ENCODE peak calls at places on chromosome 4, in nine cellular contexts. One of them, this sample, is unnamed.

GRCh38 chr4:108417923-108418322 is 202.5 kb upstream of the RPL34 start:
- DNase-seq in GM13977: no peak
- DNase-seq in neural crest cell: no peak
- DNase-seq in breast epithelium: no peak
- DNase-seq in fibroblast of villous mesenchyme: no peak
- DNase-seq in GM10248: no peak
- DNase-seq in Calu3: no peak
- DNase-seq in endothelial cell: no peak
- DNase-seq in SK-N-SH: no peak
- DNase-seq in this sample: no peak

GRCh38 chr4:95599777-95600436 is 51.1 kb upstream of the UNC5C start:
- DNase-seq in GM13977: peak; percentile 7
- DNase-seq in neural crest cell: no peak
- DNase-seq in breast epithelium: no peak
- DNase-seq in fibroblast of villous mesenchyme: peak; percentile 38
- DNase-seq in GM10248: peak; percentile 8
- DNase-seq in Calu3: no peak
- DNase-seq in endothelial cell: no peak
- DNase-seq in SK-N-SH: no peak
- DNase-seq in this sample: peak; percentile 51

GRCh38 chr4:37745946-37746345 is 59.8 kb upstream of the RELL1 start:
- DNase-seq in GM13977: no peak
- DNase-seq in neural crest cell: no peak
- DNase-seq in breast epithelium: no peak
- DNase-seq in fibroblast of villous mesenchyme: no peak
- DNase-seq in GM10248: no peak
- DNase-seq in Calu3: no peak
- DNase-seq in endothelial cell: no peak
- DNase-seq in SK-N-SH: no peak
- DNase-seq in this sample: no peak

GRCh38 chr4:1767770-1768366 is 25.2 kb upstream of the FGFR3 start:
- DNase-seq in GM13977: peak; percentile 82
- DNase-seq in neural crest cell: peak; percentile 60
- DNase-seq in breast epithelium: no peak
- DNase-seq in fibroblast of villous mesenchyme: peak; percentile 20
- DNase-seq in GM10248: peak; percentile 68
- DNase-seq in Calu3: peak; percentile 75
- DNase-seq in endothelial cell: peak; percentile 72
- DNase-seq in SK-N-SH: peak; percentile 95
- DNase-seq in this sample: peak; percentile 26

GRCh38 chr4:100738388-100739165 is 220.8 kb upstream of the EMCN start:
- DNase-seq in GM13977: no peak
- DNase-seq in neural crest cell: no peak
- DNase-seq in breast epithelium: no peak
- DNase-seq in fibroblast of villous mesenchyme: peak; percentile 49
- DNase-seq in GM10248: no peak
- DNase-seq in Calu3: peak; percentile 47
- DNase-seq in endothelial cell: no peak
- DNase-seq in SK-N-SH: no peak
- DNase-seq in this sample: no peak

GRCh38 chr4:140344111-140344510 is 29.3 kb upstream of the SCOC start:
- DNase-seq in GM13977: no peak
- DNase-seq in neural crest cell: no peak
- DNase-seq in breast epithelium: no peak
- DNase-seq in fibroblast of villous mesenchyme: no peak
- DNase-seq in GM10248: no peak
- DNase-seq in Calu3: no peak
- DNase-seq in endothelial cell: no peak
- DNase-seq in SK-N-SH: no peak
- DNase-seq in this sample: no peak

GRCh38 chr4:60452259-60452658 is 747.9 kb upstream of the ADGRL3 start:
- DNase-seq in GM13977: no peak
- DNase-seq in neural crest cell: no peak
- DNase-seq in breast epithelium: no peak
- DNase-seq in fibroblast of villous mesenchyme: no peak
- DNase-seq in GM10248: no peak
- DNase-seq in Calu3: no peak
- DNase-seq in endothelial cell: no peak
- DNase-seq in SK-N-SH: peak; percentile 23
- DNase-seq in this sample: no peak

GRCh38 chr4:139786494-139787354 is 121.1 kb downstream of the MGST2 start:
- DNase-seq in GM13977: peak; percentile 28
- DNase-seq in neural crest cell: no peak
- DNase-seq in breast epithelium: no peak
- DNase-seq in fibroblast of villous mesenchyme: no peak
- DNase-seq in GM10248: peak; percentile 28
- DNase-seq in Calu3: peak; percentile 6
- DNase-seq in endothelial cell: no peak
- DNase-seq in SK-N-SH: peak; percentile 52
- DNase-seq in this sample: no peak

GRCh38 chr4:14465498-14465897 is 536.8 kb upstream of the CPEB2 start:
- DNase-seq in GM13977: no peak
- DNase-seq in neural crest cell: no peak
- DNase-seq in breast epithelium: no peak
- DNase-seq in fibroblast of villous mesenchyme: no peak
- DNase-seq in GM10248: no peak
- DNase-seq in Calu3: no peak
- DNase-seq in endothelial cell: no peak
- DNase-seq in SK-N-SH: no peak
- DNase-seq in this sample: no peak

GRCh38 chr4:2252530-2252924 is 9.4 kb downstream of the MXD4 start:
- DNase-seq in GM13977: peak; percentile 13
- DNase-seq in neural crest cell: no peak
- DNase-seq in breast epithelium: no peak
- DNase-seq in fibroblast of villous mesenchyme: no peak
- DNase-seq in GM10248: no peak
- DNase-seq in Calu3: no peak
- DNase-seq in endothelial cell: peak; percentile 2
- DNase-seq in SK-N-SH: peak; percentile 41
- DNase-seq in this sample: no peak

DNA sequence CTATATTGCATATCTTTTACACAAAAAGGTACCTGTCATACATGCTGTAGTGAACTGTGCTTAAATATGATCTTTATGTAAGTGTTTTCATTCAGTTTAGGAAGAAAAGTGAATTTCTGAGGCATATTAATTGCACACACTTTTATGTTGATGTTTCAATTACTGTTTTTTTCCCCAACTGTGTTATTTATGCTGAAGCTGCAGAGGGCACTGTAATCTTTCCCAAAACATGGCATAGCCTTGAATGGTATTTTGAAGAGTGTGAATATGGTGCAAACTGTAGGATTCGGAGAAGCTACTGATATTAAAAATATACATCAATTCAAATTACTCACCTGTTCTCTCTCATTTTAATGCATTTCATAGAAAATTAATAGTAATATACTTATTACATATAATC is 6.0 kb upstream of the CENPE start:
- DNase-seq in GM13977: no peak
- DNase-seq in neural crest cell: no peak
- DNase-seq in breast epithelium: no peak
- DNase-seq in fibroblast of villous mesenchyme: peak; percentile 12
- DNase-seq in GM10248: no peak
- DNase-seq in Calu3: peak; percentile 4
- DNase-seq in endothelial cell: no peak
- DNase-seq in SK-N-SH: peak; percentile 11
- DNase-seq in this sample: peak; percentile 13
- TF ChIP-seq CTCF in GM13977: peak; percentile 19
- TF ChIP-seq CTCF in neural crest cell: peak; percentile 64
- TF ChIP-seq CTCF in breast epithelium: no peak
- TF ChIP-seq CTCF in fibroblast of villous mesenchyme: peak; percentile 35
- TF ChIP-seq CTCF in GM10248: peak; percentile 10
- TF ChIP-seq CTCF in Calu3: no peak
- TF ChIP-seq CTCF in endothelial cell: no peak
- TF ChIP-seq CTCF in SK-N-SH: peak; percentile 69
- TF ChIP-seq CTCF in this sample: peak; percentile 42

DNA sequence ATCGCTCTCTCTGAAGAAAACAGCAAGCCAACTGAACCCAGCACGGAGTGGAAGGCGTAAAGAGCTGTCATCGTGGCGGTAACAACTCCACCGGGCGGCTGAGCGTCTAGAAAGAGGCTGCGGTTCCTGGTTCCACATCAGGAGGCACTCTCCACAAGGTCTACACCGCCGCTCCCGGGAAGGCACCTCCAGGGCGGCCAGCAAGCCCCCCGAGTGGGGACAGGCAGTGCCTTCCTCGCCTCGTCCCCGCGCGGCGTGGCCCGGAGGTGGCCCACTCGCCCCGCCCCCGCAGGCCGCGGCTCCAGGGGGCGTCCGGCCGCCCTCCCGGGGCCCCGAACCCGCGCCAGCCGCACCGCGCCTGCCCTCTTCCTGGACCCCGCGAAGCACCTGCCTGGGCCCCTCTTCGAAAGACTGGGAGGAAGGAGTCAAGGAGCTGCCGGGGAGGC is 747 bp downstream of the KLHL8 start:
- DNase-seq in GM13977: peak; percentile 53
- DNase-seq in neural crest cell: peak; percentile 36
- DNase-seq in breast epithelium: no peak
- DNase-seq in fibroblast of villous mesenchyme: peak; percentile 37
- DNase-seq in GM10248: peak; percentile 62
- DNase-seq in Calu3: no peak
- DNase-seq in endothelial cell: no peak
- DNase-seq in SK-N-SH: no peak
- DNase-seq in this sample: peak; percentile 69
- TF ChIP-seq CTCF in GM13977: peak; percentile 6
- TF ChIP-seq CTCF in neural crest cell: peak; percentile 61
- TF ChIP-seq CTCF in breast epithelium: no peak
- TF ChIP-seq CTCF in fibroblast of villous mesenchyme: no peak
- TF ChIP-seq CTCF in GM10248: no peak
- TF ChIP-seq CTCF in Calu3: no peak
- TF ChIP-seq CTCF in endothelial cell: peak; percentile 9
- TF ChIP-seq CTCF in SK-N-SH: peak; percentile 43
- TF ChIP-seq CTCF in this sample: peak; percentile 38

GRCh38 chr4:89561051-89561450 is 253.5 kb upstream of the GPRIN3 start:
- DNase-seq in GM13977: no peak
- DNase-seq in neural crest cell: no peak
- DNase-seq in breast epithelium: no peak
- DNase-seq in fibroblast of villous mesenchyme: no peak
- DNase-seq in GM10248: no peak
- DNase-seq in Calu3: no peak
- DNase-seq in endothelial cell: no peak
- DNase-seq in SK-N-SH: no peak
- DNase-seq in this sample: no peak

GRCh38 chr4:89562715-89563114 is 255.1 kb upstream of the GPRIN3 start:
- DNase-seq in GM13977: no peak
- DNase-seq in neural crest cell: no peak
- DNase-seq in breast epithelium: no peak
- DNase-seq in fibroblast of villous mesenchyme: peak; percentile 10
- DNase-seq in GM10248: no peak
- DNase-seq in Calu3: no peak
- DNase-seq in endothelial cell: no peak
- DNase-seq in SK-N-SH: no peak
- DNase-seq in this sample: no peak

GRCh38 chr4:89556596-89557305 is 249.2 kb upstream of the GPRIN3 start:
- DNase-seq in GM13977: no peak
- DNase-seq in neural crest cell: no peak
- DNase-seq in breast epithelium: no peak
- DNase-seq in fibroblast of villous mesenchyme: peak; percentile 53
- DNase-seq in GM10248: no peak
- DNase-seq in Calu3: no peak
- DNase-seq in endothelial cell: no peak
- DNase-seq in SK-N-SH: no peak
- DNase-seq in this sample: no peak

GRCh38 chr4:89563431-89563830 is 255.8 kb upstream of the GPRIN3 start:
- DNase-seq in GM13977: no peak
- DNase-seq in neural crest cell: no peak
- DNase-seq in breast epithelium: no peak
- DNase-seq in fibroblast of villous mesenchyme: no peak
- DNase-seq in GM10248: no peak
- DNase-seq in Calu3: no peak
- DNase-seq in endothelial cell: no peak
- DNase-seq in SK-N-SH: no peak
- DNase-seq in this sample: no peak

DNA sequence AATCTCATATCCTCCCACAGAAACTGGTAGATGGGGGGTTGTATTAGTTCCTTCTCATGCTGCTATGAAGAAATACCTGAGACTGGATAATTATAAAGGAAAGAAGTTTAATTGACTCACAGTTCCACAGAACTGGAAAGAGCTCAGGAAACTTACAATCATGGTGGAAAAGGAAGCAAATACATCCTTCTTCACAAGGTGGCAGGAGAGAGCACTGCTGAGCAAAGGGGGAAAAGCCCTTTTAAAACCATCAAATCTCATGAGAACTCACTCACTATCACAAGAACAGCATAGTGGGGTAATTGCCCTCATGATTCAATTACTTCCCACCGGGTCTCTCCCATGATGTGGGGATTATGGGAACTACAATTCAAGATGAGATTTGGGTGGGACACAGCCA is 250.5 kb upstream of the GPRIN3 start:
- DNase-seq in GM13977: no peak
- DNase-seq in neural crest cell: no peak
- DNase-seq in breast epithelium: no peak
- DNase-seq in fibroblast of villous mesenchyme: no peak
- DNase-seq in GM10248: no peak
- DNase-seq in Calu3: no peak
- DNase-seq in endothelial cell: no peak
- DNase-seq in SK-N-SH: no peak
- DNase-seq in this sample: peak; percentile 15
- TF ChIP-seq CTCF in GM13977: peak; percentile 38
- TF ChIP-seq CTCF in neural crest cell: peak; percentile 58
- TF ChIP-seq CTCF in breast epithelium: no peak
- TF ChIP-seq CTCF in fibroblast of villous mesenchyme: peak; percentile 33
- TF ChIP-seq CTCF in GM10248: peak; percentile 23
- TF ChIP-seq CTCF in Calu3: peak; percentile 14
- TF ChIP-seq CTCF in endothelial cell: peak; percentile 22
- TF ChIP-seq CTCF in SK-N-SH: peak; percentile 47
- TF ChIP-seq CTCF in this sample: peak; percentile 50

GRCh38 chr4:118801895-118802575 is 33.9 kb downstream of the SEC24D start:
- DNase-seq in GM13977: no peak
- DNase-seq in neural crest cell: no peak
- DNase-seq in breast epithelium: no peak
- DNase-seq in fibroblast of villous mesenchyme: no peak
- DNase-seq in GM10248: no peak
- DNase-seq in Calu3: no peak
- DNase-seq in endothelial cell: no peak
- DNase-seq in SK-N-SH: no peak
- DNase-seq in this sample: no peak

GRCh38 chr4:118803253-118803652 is 32.7 kb downstream of the SEC24D start:
- DNase-seq in GM13977: no peak
- DNase-seq in neural crest cell: no peak
- DNase-seq in breast epithelium: no peak
- DNase-seq in fibroblast of villous mesenchyme: no peak
- DNase-seq in GM10248: no peak
- DNase-seq in Calu3: no peak
- DNase-seq in endothelial cell: no peak
- DNase-seq in SK-N-SH: no peak
- DNase-seq in this sample: no peak

GRCh38 chr4:118797558-118798142 is 38.3 kb downstream of the SEC24D start:
- DNase-seq in GM13977: no peak
- DNase-seq in neural crest cell: no peak
- DNase-seq in breast epithelium: no peak
- DNase-seq in fibroblast of villous mesenchyme: no peak
- DNase-seq in GM10248: no peak
- DNase-seq in Calu3: no peak
- DNase-seq in endothelial cell: no peak
- DNase-seq in SK-N-SH: no peak
- DNase-seq in this sample: no peak

GRCh38 chr4:118799235-118799932 is 36.5 kb downstream of the SEC24D start:
- DNase-seq in GM13977: no peak
- DNase-seq in neural crest cell: no peak
- DNase-seq in breast epithelium: no peak
- DNase-seq in fibroblast of villous mesenchyme: no peak
- DNase-seq in GM10248: no peak
- DNase-seq in Calu3: no peak
- DNase-seq in endothelial cell: no peak
- DNase-seq in SK-N-SH: no peak
- DNase-seq in this sample: no peak

GRCh38 chr4:118798658-118799057 is 37.3 kb downstream of the SEC24D start:
- DNase-seq in GM13977: no peak
- DNase-seq in neural crest cell: no peak
- DNase-seq in breast epithelium: no peak
- DNase-seq in fibroblast of villous mesenchyme: no peak
- DNase-seq in GM10248: no peak
- DNase-seq in Calu3: no peak
- DNase-seq in endothelial cell: no peak
- DNase-seq in SK-N-SH: peak; percentile 27
- DNase-seq in this sample: no peak
- TF ChIP-seq CTCF in GM13977: no peak
- TF ChIP-seq CTCF in neural crest cell: peak; percentile 41
- TF ChIP-seq CTCF in breast epithelium: no peak
- TF ChIP-seq CTCF in fibroblast of villous mesenchyme: peak; percentile 7
- TF ChIP-seq CTCF in GM10248: no peak
- TF ChIP-seq CTCF in Calu3: no peak
- TF ChIP-seq CTCF in endothelial cell: peak; percentile 49
- TF ChIP-seq CTCF in SK-N-SH: no peak
- TF ChIP-seq CTCF in this sample: no peak

This sample was measured in MM.1S.